ENCODE peak calls at places on chromosomes 1 and 21, in eight cellular contexts. O is CD8-positive, alpha-beta T cell; Z is tibial artery; C is Caco-2; A is spleen; F is heart left ventricle; T is fibroblast of lung; N is neural progenitor cell. Q is an unnamed sample. For H3K4me1 and H3K27me3, the result is how much of the 10 kb centered on the place peaks cover.

GRCh38 chr1:6185635-6186382 is 5.7 kb upstream of the CHD5 start:
- DNase-seq in O (no peak), Z (no peak), C (no peak), A (no peak), F (no peak), T (peak), N (peak), Q (no peak)

GRCh38 chr1:154219511-154219910 is 1.2 kb upstream of the UBAP2L start:
- DNase-seq in O (no peak), Z (peak), C (no peak), A (no peak), F (no peak), T (peak), N (no peak), Q (no peak)

GRCh38 chr1:70382682-70383081 is 28.2 kb upstream of the ANKRD13C start:
- DNase-seq in O (no peak), Z (no peak), C (no peak), A (no peak), F (no peak), T (no peak), N (no peak), Q (no peak)

GRCh38 chr1:23202263-23202749 is 15.0 kb downstream of the HTR1D start:
- DNase-seq in O (no peak), Z (no peak), C (no peak), A (no peak), F (no peak), T (peak), N (no peak), Q (no peak)

GRCh38 chr1:97980530-97980929 is 59.7 kb upstream of the DPYD start:
- DNase-seq in O (no peak), Z (no peak), C (no peak), A (no peak), F (no peak), T (no peak), N (no peak), Q (no peak)

GRCh38 chr1:19643113-19643512 is 998 bp upstream of the NBL1 start:
- DNase-seq in O (no peak), Z (no peak), C (peak), A (no peak), F (no peak), T (peak), N (no peak), Q (no peak)

GRCh38 chr1:17170571-17170970 is 34.4 kb upstream of the PADI1 start:
- DNase-seq in O (no peak), Z (no peak), C (no peak), A (no peak), F (no peak), T (peak), N (no peak), Q (no peak)

GRCh38 chr1:5911157-5911556 is 81.1 kb downstream of the NPHP4 start:
- DNase-seq in O (no peak), Z (no peak), C (no peak), A (peak), F (no peak), T (no peak), N (no peak), Q (no peak)

GRCh38 chr21:42037943-42038342 is 27.8 kb upstream of the ZBTB21 start:
- DNase-seq in O (no peak), Z (no peak), C (peak), A (peak), F (no peak), T (no peak), N (no peak), Q (no peak)

GRCh38 chr1:208857471-208857870 is 613.3 kb upstream of the PLXNA2 start:
- DNase-seq in O (no peak), Z (no peak), C (no peak), A (no peak), F (no peak), T (no peak), N (no peak), Q (no peak)

GRCh38 chr1:201724760-201725105 is 104.2 kb upstream of the IPO9 start:
- DNase-seq in O (no peak), Z (no peak), C (no peak), A (peak), F (peak), T (peak), N (no peak), Q (no peak)

GRCh38 chr1:153542956-153543737 is 2.4 kb upstream of the S100A5 start:
- DNase-seq in O (no peak), Z (peak), C (no peak), A (peak), F (no peak), T (peak), N (no peak), Q (no peak)

GRCh38 chr1:211738709-211739301 is 63.4 kb upstream of the NEK2 start:
- DNase-seq in O (no peak), Z (no peak), C (no peak), A (peak), F (no peak), T (peak), N (no peak), Q (no peak)

GRCh38 chr1:41615981-41616380 is 131.5 kb upstream of the EDN2 start:
- DNase-seq in O (no peak), Z (no peak), C (no peak), A (no peak), F (no peak), T (no peak), N (no peak), Q (no peak)

GRCh38 chr1:55479970-55480369 is 264.8 kb upstream of the USP24 start:
- DNase-seq in O (no peak), Z (no peak), C (no peak), A (no peak), F (no peak), T (no peak), N (no peak), Q (no peak)

GRCh38 chr1:225768662-225769426 is 8.8 kb upstream of the SRP9 start:
- DNase-seq in O (no peak), Z (no peak), C (no peak), A (peak), F (no peak), T (no peak), N (no peak), Q (no peak)

GRCh38 chr1:159430985-159431384 is 1.0 kb upstream of the OR10J4 start:
- DNase-seq in O (no peak), Z (no peak), C (no peak), A (no peak), F (no peak), T (no peak), N (no peak), Q (no peak)

GRCh38 chr1:31418626-31419025 is 5.6 kb downstream of the SERINC2 start:
- DNase-seq in O (no peak), Z (no peak), C (no peak), A (no peak), F (no peak), T (no peak), N (no peak), Q (no peak)

GRCh38 chr1:18234790-18235242 is 127.2 kb downstream of the IGSF21 start:
- DNase-seq in O (no peak), Z (no peak), C (peak), A (no peak), F (no peak), T (no peak), N (peak), Q (no peak)

GRCh38 chr21:46667735-46668380 is 32.4 kb downstream of the PRMT2 start:
- DNase-seq in O (no peak), Z (no peak), C (peak), A (no peak), F (no peak), T (peak), N (peak), Q (no peak)

GRCh38 chr1:30087465-30087864 is 635.9 kb downstream of the MATN1 start:
- DNase-seq in O (no peak), Z (no peak), C (no peak), A (no peak), F (no peak), T (no peak), N (peak), Q (no peak)

GRCh38 chr1:223062177-223062576 is 80.9 kb downstream of the TLR5 start:
- DNase-seq in O (no peak), Z (no peak), C (no peak), A (no peak), F (no peak), T (no peak), N (no peak), Q (no peak)

GRCh38 chr1:74731399-74732052 is 1.3 kb downstream of the CRYZ start:
- DNase-seq in O (no peak), Z (no peak), C (peak), A (no peak), F (no peak), T (peak), N (no peak), Q (no peak)

GRCh38 chr1:65265296-65266271 is 43.8 kb upstream of the DNAJC6 start:
- DNase-seq in O (peak), Z (peak), C (peak), A (peak), F (peak), T (peak), N (peak), Q (peak)

GRCh38 chr21:25567472-25567871 is 39.8 kb downstream of the MRPL39 start:
- DNase-seq in O (no peak), Z (no peak), C (no peak), A (no peak), F (no peak), T (no peak), N (no peak), Q (no peak)

GRCh38 chr1:156538711-156539440 is 33.5 kb downstream of the IQGAP3 start:
- DNase-seq in O (no peak), Z (no peak), C (no peak), A (no peak), F (no peak), T (no peak), N (no peak), Q (no peak)

GRCh38 chr1:114263343-114263742 is 109.7 kb upstream of the SYT6 start:
- DNase-seq in O (no peak), Z (no peak), C (no peak), A (no peak), F (no peak), T (no peak), N (no peak), Q (no peak)

GRCh38 chr1:25544819-25545218 is 1.4 kb downstream of the LDLRAP1 start:
- DNase-seq in O (no peak), Z (no peak), C (no peak), A (no peak), F (peak), T (no peak), N (no peak), Q (no peak)
- H3K4me1 ChIP-seq in O (half or more), Z (half or more), C (under half), A (half or more), F (half or more), T (under half), N (under half), Q (half or more)

GRCh38 chr1:218164111-218164929 is 120.8 kb upstream of the RRP15 start:
- DNase-seq in O (no peak), Z (no peak), C (no peak), A (peak), F (peak), T (peak), N (peak), Q (peak)
- TF ChIP-seq CTCF in O (no peak), Z (no peak), C (no peak), A (no peak), F (peak), T (no peak), N (peak), Q (peak)

GRCh38 chr1:26352338-26352679 is 1.6 kb downstream of the CRYBG2 start:
- DNase-seq in O (no peak), Z (no peak), C (no peak), A (no peak), F (no peak), T (no peak), N (no peak), Q (no peak)
- H3K27me3 ChIP-seq in O (under half), Z (under half), C (under half), A (under half), F (under half), T (under half), N (under half), Q (under half)

GRCh38 chr1:160858127-160858909 is 4.4 kb downstream of the CD244 start:
- DNase-seq in O (no peak), Z (peak), C (no peak), A (no peak), F (peak), T (no peak), N (no peak), Q (peak)
- H3K4me1 ChIP-seq in O (half or more), Z (under half), C (under half), A (half or more), F (under half), T (under half), N (under half), Q (under half)

GRCh38 chr1:234406871-234407270 is 33.6 kb downstream of the COA6 start:
- DNase-seq in O (no peak), Z (no peak), C (no peak), A (no peak), F (no peak), T (no peak), N (no peak), Q (no peak)

GRCh38 chr1:234405676-234406075 is 32.4 kb downstream of the COA6 start:
- DNase-seq in O (no peak), Z (no peak), C (no peak), A (no peak), F (no peak), T (no peak), N (no peak), Q (no peak)

GRCh38 chr1:234412830-234413229 is 39.6 kb downstream of the COA6 start:
- DNase-seq in O (no peak), Z (no peak), C (no peak), A (no peak), F (no peak), T (no peak), N (no peak), Q (no peak)

GRCh38 chr1:234408757-234409156 is 35.5 kb downstream of the COA6 start:
- DNase-seq in O (peak), Z (no peak), C (no peak), A (no peak), F (no peak), T (no peak), N (no peak), Q (no peak)

GRCh38 chr1:234409328-234409727 is 36.1 kb downstream of the COA6 start:
- DNase-seq in O (no peak), Z (no peak), C (no peak), A (no peak), F (no peak), T (no peak), N (no peak), Q (no peak)
- TF ChIP-seq CTCF in O (no peak), Z (no peak), C (no peak), A (no peak), F (no peak), T (peak), N (peak), Q (no peak)

Q was measured in left ventricle myocardium inferior.